ENCODE peak calls at places on chromosomes 1 and 21, in ten cellular contexts. W is SK-N-MC, E is breast epithelium, M is upper lobe of left lung, N is GM23338, P is sigmoid colon, O is stomach, B is HCT116, J is Panc1, R is endothelial cell of umbilical vein. X is an unnamed sample.

GRCh38 chr1:43991200-43991475 is 261 bp upstream of the CCDC24 start:
- DNase-seq in N (no peak), B (no peak), J (no peak), P (no peak), R (no peak), O (no peak), M (no peak), E (no peak), W (no peak), X (no peak)

GRCh38 chr1:81738902-81739301 is 61.8 kb upstream of the ADGRL2 start:
- DNase-seq in N (no peak), P (no peak), B (no peak), E (no peak), M (no peak), R (no peak), J (no peak), O (no peak), W (no peak), X (no peak)

GRCh38 chr1:77533660-77534295 is 148.7 kb downstream of the ZZZ3 start:
- DNase-seq in P (peak; percentile 74), W (no peak), E (no peak), O (peak; percentile 56), B (peak; percentile 43), R (peak; percentile 80), J (no peak), M (peak; percentile 30), N (peak; percentile 82), X (peak; percentile 44)

GRCh38 chr1:912740-913301 is 10.9 kb upstream of the SAMD11 start:
- DNase-seq in O (no peak), W (no peak), N (peak; percentile 83), J (no peak), B (no peak), R (no peak), P (no peak), M (no peak), E (peak; percentile 48), X (no peak)

GRCh38 chr1:177228721-177229088 is 57.9 kb downstream of the BRINP2 start:
- DNase-seq in P (no peak), E (no peak), J (no peak), N (no peak), M (no peak), B (no peak), W (no peak), R (no peak), O (no peak), X (no peak)

GRCh38 chr1:111880866-111881837 is 108.3 kb downstream of the KCND3 start:
- DNase-seq in E (no peak), B (no peak), W (no peak), J (no peak), R (no peak), O (no peak), M (no peak), N (no peak), P (peak; percentile 78), X (peak; percentile 12)

GRCh38 chr21:42696026-42696380 is 42.6 kb downstream of the PDE9A start:
- DNase-seq in P (peak; percentile 49), M (no peak), B (no peak), J (no peak), E (no peak), N (no peak), W (no peak), R (no peak), O (no peak), X (no peak)

GRCh38 chr1:92441316-92442311 is 45.1 kb downstream of the GFI1 start:
- DNase-seq in J (no peak), W (no peak), R (no peak), N (peak; percentile 87), B (no peak), O (peak; percentile 61), M (no peak), P (no peak), E (no peak), X (peak; percentile 7)

GRCh38 chr1:53895421-53895820 is 1.4 kb downstream of the DIO1 start:
- DNase-seq in J (no peak), E (no peak), B (no peak), N (no peak), R (no peak), M (no peak), W (no peak), O (no peak), P (no peak), X (peak; percentile 70)

GRCh38 chr1:53899206-53899628 is 5.2 kb downstream of the DIO1 start:
- DNase-seq in M (no peak), W (no peak), B (no peak), P (no peak), R (no peak), O (peak; percentile 74), N (no peak), J (no peak), E (no peak), X (peak; percentile 81)

GRCh38 chr1:53902235-53902920 is 8.4 kb downstream of the DIO1 start:
- DNase-seq in E (no peak), W (no peak), R (no peak), B (no peak), N (no peak), J (no peak), M (no peak), O (no peak), P (no peak), X (no peak)

GRCh38 chr1:53896673-53897229 is 2.8 kb downstream of the DIO1 start:
- DNase-seq in P (no peak), M (no peak), W (no peak), R (no peak), N (no peak), O (no peak), E (no peak), J (no peak), B (no peak), X (peak; percentile 20)

GRCh38 chr1:53899708-53900107 is 5.7 kb downstream of the DIO1 start:
- DNase-seq in W (no peak), O (no peak), M (no peak), P (no peak), J (no peak), N (no peak), E (no peak), B (no peak), R (no peak), X (no peak)
- H3K27ac ChIP-seq in W (no peak overlapping the region), O (no peak overlapping the region), M (no peak overlapping the region), P (no peak overlapping the region), J (no peak overlapping the region), N (no peak overlapping the region), E (no peak overlapping the region), B (no peak overlapping the region), R (no peak overlapping the region), X (no peak overlapping the region)

DNA sequence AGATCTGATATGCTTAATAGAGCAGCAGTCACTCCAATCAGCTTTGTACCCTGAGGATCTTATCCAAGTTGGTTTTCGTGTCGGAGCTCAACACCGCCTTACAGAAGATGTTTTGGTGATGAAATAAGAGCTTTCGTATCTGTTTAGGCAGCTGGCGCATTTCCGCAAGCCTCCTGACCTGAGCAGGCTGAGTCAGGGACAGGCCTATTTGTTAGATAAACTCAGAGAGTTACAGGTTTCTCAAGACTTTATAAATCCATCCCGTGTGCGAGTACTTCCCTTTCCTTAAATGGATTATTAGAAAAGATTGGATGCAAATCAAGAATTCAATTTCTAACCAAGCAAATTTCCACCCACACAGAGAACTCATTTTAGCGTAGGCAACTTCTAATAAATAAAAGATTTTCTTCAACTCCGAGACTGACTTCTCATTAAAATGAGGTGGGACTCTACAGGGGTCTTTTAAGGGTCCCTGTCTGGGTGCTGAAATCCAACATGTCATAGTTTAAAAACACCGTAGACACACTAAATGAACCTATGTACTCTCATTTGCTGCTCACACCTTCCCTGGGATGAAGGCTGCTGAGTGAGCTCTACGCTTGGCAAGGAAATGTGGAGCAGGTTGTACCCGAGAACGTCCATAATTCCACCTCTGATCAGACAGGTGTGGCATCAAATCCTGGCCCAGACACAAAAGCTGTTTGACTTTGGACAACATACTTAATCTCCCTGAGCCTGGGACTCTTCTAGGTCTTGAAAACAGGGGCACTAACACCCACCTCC is 106.9 kb upstream of the F3 start:
- DNase-seq in J (no peak), M (no peak), B (no peak), P (peak; percentile 95), O (peak; percentile 68), E (no peak), W (no peak), N (no peak), R (peak; percentile 6), X (peak; percentile 85)
- TF ChIP-seq POLR2AphosphoS5 in J (no peak), M (peak; percentile 39), B (no peak), P (peak; percentile 83), O (peak; percentile 89), E (peak; percentile 55), W (no peak), N (no peak), R (no peak), X (peak; percentile 88)

DNA sequence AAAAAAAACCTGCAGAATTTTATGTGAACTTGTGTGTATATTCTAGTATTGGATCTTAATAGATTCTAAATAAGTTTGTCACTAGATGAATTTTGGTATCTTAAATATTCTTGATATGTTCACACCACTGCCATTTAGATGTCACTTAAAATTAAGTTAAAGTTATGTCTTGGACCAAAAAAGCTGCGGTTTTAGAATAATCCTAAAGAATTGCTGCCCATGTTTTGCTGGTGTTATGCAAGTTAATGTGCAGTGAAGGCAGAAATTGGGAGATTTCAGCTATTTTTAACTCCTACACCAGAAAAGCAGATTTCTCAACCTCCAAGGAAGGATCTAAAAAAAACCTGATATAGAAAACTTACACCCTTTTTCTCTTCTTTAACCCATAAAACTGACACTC is 747 bp downstream of the ACADM start:
- DNase-seq in P (no peak), O (no peak), E (no peak), J (no peak), W (no peak), R (no peak), N (no peak), M (no peak), B (no peak), X (no peak)
- H3K27ac ChIP-seq in P (peak overlapping the region; percentile 88), O (peak overlapping the region; percentile 91), E (peak overlapping the region; percentile 91), J (peak overlapping the region; percentile 89), W (peak overlapping the region; percentile 11), R (peak overlapping the region; percentile 79), N (no peak overlapping the region), M (peak overlapping the region; percentile 90), B (peak overlapping the region; percentile 47), X (peak overlapping the region; percentile 88)

GRCh38 chr1:244165021-244165420 is 113.9 kb downstream of the ZBTB18 start:
- DNase-seq in E (no peak), J (no peak), P (no peak), M (no peak), O (no peak), R (peak; percentile 6), N (no peak), B (no peak), W (no peak), X (no peak)

GRCh38 chr1:244165701-244166100 is 114.6 kb downstream of the ZBTB18 start:
- DNase-seq in O (no peak), P (no peak), J (no peak), B (no peak), E (no peak), R (no peak), N (no peak), W (no peak), M (no peak), X (no peak)

GRCh38 chr1:244163131-244163530 is 112.0 kb downstream of the ZBTB18 start:
- DNase-seq in E (no peak), P (no peak), R (peak; percentile 37), J (no peak), W (no peak), N (no peak), O (no peak), M (no peak), B (no peak), X (no peak)

GRCh38 chr1:244164563-244164890 is 113.4 kb downstream of the ZBTB18 start:
- DNase-seq in O (no peak), W (no peak), N (no peak), E (no peak), B (no peak), J (no peak), M (no peak), P (no peak), R (no peak), X (no peak)

GRCh38 chr1:244163861-244164562 is 112.9 kb downstream of the ZBTB18 start:
- DNase-seq in R (peak; percentile 95), E (no peak), W (peak; percentile 1), J (peak; percentile 50), P (no peak), N (peak; percentile 84), O (no peak), M (peak; percentile 25), B (peak; percentile 83), X (no peak)
- TF ChIP-seq POLR2AphosphoS5 in R (peak; percentile 92), E (no peak), W (no peak), J (no peak), P (peak; percentile 22), N (no peak), O (peak; percentile 31), M (peak; percentile 6), B (no peak), X (peak; percentile 9)

X was measured in prostate gland.